ENCODE peak calls at places on chromosomes 12 and 14, in six cellular contexts. O is Peyer's patch, M is left lung, B is AG04450, T is breast epithelium, X is tibial artery. F is an unnamed sample.

GRCh38 chr14:43877351-43877900 is 629.7 kb downstream of the FSCB start:
- DNase-seq in X (no peak), O (no peak), B (no peak), T (no peak), M (no peak), F (no peak)

GRCh38 chr12:47604474-47604873 is 101.4 kb downstream of the RPAP3 start:
- DNase-seq in T (no peak), M (no peak), O (no peak), X (no peak), B (no peak), F (no peak)

GRCh38 chr14:50010752-50011151 is 105.6 kb downstream of the VCPKMT start:
- DNase-seq in B (no peak), X (no peak), O (no peak), T (no peak), M (no peak), F (no peak)

GRCh38 chr14:65502676-65503124 is 90.2 kb downstream of the FUT8 start:
- DNase-seq in B (peak; percentile 36), X (no peak), T (no peak), O (no peak), M (no peak), F (no peak)

GRCh38 chr12:112418596-112419268 is at the start of gene PTPN11:
- DNase-seq in B (no peak), X (peak; percentile 90), O (peak; percentile 84), T (peak; percentile 88), M (peak; percentile 90), F (peak; percentile 90)

GRCh38 chr12:75744607-75745256 is 233.3 kb upstream of the KRR1 start:
- DNase-seq in X (no peak), B (no peak), M (no peak), T (no peak), O (no peak), F (no peak)

GRCh38 chr14:60242420-60242819 is 6.6 kb upstream of the PPM1A start:
- DNase-seq in X (no peak), M (no peak), B (no peak), T (no peak), O (no peak), F (no peak)

GRCh38 chr12:32126720-32127119 is 20.1 kb downstream of the BICD1 start:
- DNase-seq in T (no peak), O (no peak), X (no peak), M (no peak), B (peak; percentile 76), F (no peak)

GRCh38 chr12:24852420-24852819 is 96.5 kb downstream of the BCAT1 start:
- DNase-seq in T (no peak), X (no peak), O (no peak), M (no peak), B (no peak), F (no peak)

GRCh38 chr12:44584625-44585024 is 291.5 kb downstream of the NELL2 start:
- DNase-seq in M (no peak), O (no peak), X (no peak), T (no peak), B (no peak), F (no peak)

GRCh38 chr14:50396636-50397460 is at the start of gene CDKL1:
- DNase-seq in X (peak; percentile 78), B (peak; percentile 7), M (peak; percentile 77), O (peak; percentile 34), T (peak; percentile 57), F (peak; percentile 80)

GRCh38 chr12:70721958-70722357 is 84.7 kb upstream of the PTPRB start:
- DNase-seq in B (no peak), O (no peak), T (no peak), X (no peak), M (no peak), F (no peak)

GRCh38 chr12:4115570-4115969 is 158.0 kb upstream of the CCND2 start:
- DNase-seq in X (no peak), M (no peak), T (no peak), O (no peak), B (no peak), F (no peak)

GRCh38 chr14:22225526-22226133 is 363.4 kb downstream of the DAD1 start:
- DNase-seq in X (no peak), M (no peak), O (no peak), T (no peak), B (peak; percentile 29), F (no peak)

GRCh38 chr12:26524862-26525465 is 308.0 kb downstream of the ITPR2 start:
- DNase-seq in M (no peak), B (no peak), X (no peak), T (no peak), O (peak; percentile 23), F (no peak)

GRCh38 chr12:101287357-101287756 is 7.5 kb downstream of the UTP20 start:
- DNase-seq in O (no peak), M (no peak), T (no peak), X (no peak), B (no peak), F (no peak)

GRCh38 chr12:43115441-43116160 is 436.4 kb downstream of the ADAMTS20 start:
- DNase-seq in B (no peak), T (no peak), M (no peak), X (no peak), O (no peak), F (no peak)

GRCh38 chr12:105706321-105706972 is 376.0 kb downstream of the C12orf75 start:
- DNase-seq in M (no peak), T (no peak), X (peak; percentile 77), O (no peak), B (peak; percentile 4), F (no peak)

DNA sequence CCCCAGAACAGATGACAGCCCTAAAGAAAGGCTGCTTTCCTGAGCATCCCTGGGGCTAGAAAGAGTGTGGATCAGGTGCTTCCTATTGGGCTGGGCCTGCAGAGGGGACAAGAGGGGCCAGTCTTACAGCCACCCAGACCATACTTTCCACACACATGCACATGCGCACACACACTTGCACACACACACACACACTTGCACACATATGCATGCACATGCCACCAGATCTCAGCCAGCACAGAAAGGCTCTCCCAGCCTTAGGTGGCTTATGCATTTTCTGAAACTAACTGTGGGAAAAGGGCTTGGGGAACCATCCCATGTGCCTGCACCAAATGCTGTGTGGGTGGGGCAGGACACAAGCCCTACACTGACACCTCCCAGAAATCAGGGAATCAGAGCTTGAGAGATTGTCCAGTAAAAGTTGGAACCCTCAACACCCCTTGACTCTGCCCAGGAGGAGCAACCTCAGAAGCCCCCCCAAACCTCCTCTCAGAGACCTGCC is 2.5 kb upstream of the DIO3 start:
- DNase-seq in B (no peak), X (no peak), O (no peak), T (no peak), M (no peak), F (peak; percentile 10)
- H3K27ac ChIP-seq in B (no peak overlapping the region), X (no peak overlapping the region), O (no peak overlapping the region), T (no peak overlapping the region), M (no peak overlapping the region), F (no peak overlapping the region)

GRCh38 chr14:99271288-99271941 is 582 bp downstream of the BCL11B start:
- DNase-seq in B (no peak), X (no peak), M (no peak), O (no peak), T (no peak), F (no peak)

GRCh38 chr14:99270491-99271287 is 1.3 kb downstream of the BCL11B start:
- DNase-seq in O (no peak), X (peak; percentile 67), B (no peak), M (no peak), T (no peak), F (no peak)

GRCh38 chr14:99273025-99273723 is 1.2 kb upstream of the BCL11B start:
- DNase-seq in M (no peak), T (no peak), O (no peak), X (no peak), B (no peak), F (no peak)

GRCh38 chr14:99272669-99273024 is 650 bp upstream of the BCL11B start:
- DNase-seq in B (no peak), O (no peak), T (no peak), X (no peak), M (no peak), F (no peak)

DNA sequence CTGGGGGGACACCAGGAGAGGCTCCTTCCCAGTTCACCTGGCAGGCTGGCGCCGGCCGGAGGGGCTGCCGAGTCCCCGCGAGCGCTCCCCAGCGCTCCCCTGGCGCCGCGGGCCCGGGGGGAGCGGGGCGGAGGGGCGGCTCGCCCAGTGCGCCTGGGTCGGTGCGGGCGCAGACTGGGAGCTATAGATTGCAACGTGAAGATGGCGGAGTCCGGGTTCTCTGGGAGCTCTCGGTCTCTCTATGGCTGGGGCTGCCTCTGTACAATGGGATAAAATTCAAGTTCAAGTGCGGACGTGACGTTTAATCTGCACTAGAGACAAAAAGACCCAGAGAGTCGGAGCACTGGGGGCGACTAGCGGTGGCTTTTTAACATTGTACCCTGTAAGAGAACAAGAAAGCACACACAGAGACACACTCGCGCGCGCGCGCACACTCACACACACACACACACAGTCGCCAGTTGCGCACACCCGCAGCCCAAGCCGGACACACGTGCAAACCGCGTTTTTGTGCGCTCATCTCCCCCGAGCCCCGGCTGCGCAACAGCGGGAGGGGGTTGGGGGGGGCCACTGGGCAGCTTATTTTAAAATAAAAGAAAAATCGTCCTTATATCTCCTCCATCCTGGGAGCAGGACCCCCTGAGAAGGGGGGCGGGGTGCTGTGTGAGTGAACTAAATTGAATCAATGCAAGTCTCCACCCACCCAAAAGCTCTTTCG is at the start of gene BCL11B:
- DNase-seq in T (no peak), B (peak; percentile 23), X (peak; percentile 66), O (peak; percentile 77), M (peak; percentile 70), F (peak; percentile 72)
- TF ChIP-seq CTCF in T (peak; percentile 29), B (peak; percentile 56), X (peak; percentile 23), O (peak; percentile 64), M (peak; percentile 28), F (no peak)

GRCh38 chr14:69780092-69780491 is 13.2 kb downstream of the SRSF5 start:
- DNase-seq in T (no peak), B (no peak), X (no peak), O (no peak), M (no peak), F (no peak)

GRCh38 chr14:69773571-69774276 is 6.8 kb downstream of the SRSF5 start:
- DNase-seq in T (no peak), X (no peak), M (no peak), B (no peak), O (no peak), F (no peak)

GRCh38 chr14:69779088-69779487 is 12.1 kb downstream of the SRSF5 start:
- DNase-seq in T (no peak), M (no peak), X (no peak), B (no peak), O (no peak), F (no peak)

GRCh38 chr14:69775012-69775411 is 8.1 kb downstream of the SRSF5 start:
- DNase-seq in M (no peak), X (no peak), O (no peak), B (no peak), T (no peak), F (no peak)

DNA sequence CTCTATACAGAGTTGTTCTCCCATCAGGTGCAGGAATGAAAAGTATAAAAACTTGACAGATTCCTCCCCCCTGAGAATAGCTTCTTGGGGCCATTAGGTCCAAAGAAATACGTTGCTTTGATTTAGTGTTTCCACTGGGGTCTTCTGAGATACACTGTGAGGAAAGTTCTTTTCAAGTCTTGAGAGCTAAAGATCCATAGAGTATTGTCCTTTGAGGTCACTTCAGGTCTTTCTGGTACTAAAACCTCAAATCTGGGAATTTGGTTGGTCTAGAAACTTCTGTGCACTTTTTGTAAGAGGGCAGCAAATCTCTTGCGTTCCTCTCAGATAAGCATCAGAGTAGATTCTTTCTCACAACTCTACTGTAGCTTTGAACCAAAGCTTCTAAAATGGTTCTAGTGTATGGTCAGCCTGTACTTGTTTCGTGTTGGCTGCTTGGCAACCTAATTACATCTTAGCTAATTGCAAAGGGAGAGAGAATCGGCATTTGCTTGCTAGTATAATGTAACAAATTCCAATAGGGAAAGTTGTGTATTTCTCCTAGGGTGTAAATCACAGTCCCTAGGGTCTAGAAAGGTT is 10.0 kb downstream of the SRSF5 start:
- DNase-seq in T (no peak), X (no peak), M (no peak), O (no peak), B (no peak), F (no peak)
- H3K27ac ChIP-seq in T (no peak overlapping the region), X (no peak overlapping the region), M (no peak overlapping the region), O (no peak overlapping the region), B (no peak overlapping the region), F (no peak overlapping the region)

GRCh38 chr12:53036802-53037201 is 13.1 kb upstream of the TNS2 start:
- DNase-seq in T (no peak), M (no peak), O (no peak), X (no peak), B (no peak), F (no peak)
- TF ChIP-seq CTCF in T (no peak), M (no peak), O (no peak), X (no peak), B (no peak), F (no peak)

F was measured in lower lobe of right lung.